ENCODE peak calls at places on chromosomes 1 and 21, in nine cellular contexts. Z is GM23248, H is SK-N-SH, J is hepatocyte, P is GM23338, Q is OCI-LY7, G is PC-3, C is HCT116, T is MM.1S. U is an unnamed sample.

GRCh38 chr1:240803151-240803550 is 191.2 kb upstream of the GREM2 start:
- DNase-seq in Z (peak; percentile 82), G (peak; percentile 96), C (no peak), P (no peak), J (no peak), T (no peak), Q (no peak), H (no peak), U (no peak)

GRCh38 chr1:174051956-174052355 is 29.8 kb upstream of the RC3H1 start:
- DNase-seq in H (no peak), J (no peak), P (no peak), C (no peak), Q (no peak), T (no peak), G (no peak), Z (peak; percentile 73), U (peak; percentile 28)

GRCh38 chr21:46057710-46058241 is 40.1 kb upstream of the COL6A2 start:
- DNase-seq in P (no peak), G (no peak), Q (no peak), Z (no peak), J (no peak), H (no peak), C (no peak), T (no peak), U (no peak)

GRCh38 chr21:36706951-36707762 is 8.2 kb downstream of the SIM2 start:
- DNase-seq in C (no peak), T (no peak), H (peak; percentile 57), Q (no peak), J (no peak), Z (peak; percentile 29), P (peak; percentile 64), G (no peak), U (peak; percentile 77)

GRCh38 chr1:70431874-70432273 is 20.8 kb downstream of the CTH start:
- DNase-seq in J (no peak), G (no peak), C (no peak), Z (no peak), P (no peak), T (no peak), Q (no peak), H (no peak), U (no peak)

GRCh38 chr1:156836041-156836654 is 19.5 kb upstream of the SH2D2A start:
- DNase-seq in C (no peak), H (no peak), P (no peak), G (no peak), T (no peak), Z (no peak), Q (no peak), J (no peak), U (no peak)

GRCh38 chr1:8241417-8242014 is 76.4 kb upstream of the SLC45A1 start:
- DNase-seq in G (peak; percentile 16), Q (no peak), J (peak; percentile 46), T (no peak), H (no peak), C (no peak), Z (no peak), P (no peak), U (no peak)

GRCh38 chr21:31190516-31190915 is 152.2 kb upstream of the KRTAP19-8 start:
- DNase-seq in Z (no peak), J (no peak), G (no peak), P (no peak), Q (no peak), T (no peak), C (no peak), H (no peak), U (no peak)

GRCh38 chr1:7261490-7261889 is 476.2 kb downstream of the CAMTA1 start:
- DNase-seq in C (no peak), T (no peak), P (peak; percentile 42), G (no peak), H (no peak), Q (no peak), J (no peak), Z (no peak), U (peak; percentile 42)

GRCh38 chr1:103461171-103462105 is 64.1 kb upstream of the RNPC3 start:
- DNase-seq in H (peak; percentile 21), P (peak; percentile 40), Z (peak; percentile 48), G (peak; percentile 41), Q (peak; percentile 25), J (no peak), T (peak; percentile 15), C (peak; percentile 4), U (peak; percentile 10)

GRCh38 chr1:47992720-47993119 is 4.5 kb downstream of the TRABD2B start:
- DNase-seq in P (no peak), J (no peak), Q (no peak), T (no peak), H (no peak), G (no peak), C (no peak), Z (peak; percentile 56), U (peak; percentile 34)

DNA sequence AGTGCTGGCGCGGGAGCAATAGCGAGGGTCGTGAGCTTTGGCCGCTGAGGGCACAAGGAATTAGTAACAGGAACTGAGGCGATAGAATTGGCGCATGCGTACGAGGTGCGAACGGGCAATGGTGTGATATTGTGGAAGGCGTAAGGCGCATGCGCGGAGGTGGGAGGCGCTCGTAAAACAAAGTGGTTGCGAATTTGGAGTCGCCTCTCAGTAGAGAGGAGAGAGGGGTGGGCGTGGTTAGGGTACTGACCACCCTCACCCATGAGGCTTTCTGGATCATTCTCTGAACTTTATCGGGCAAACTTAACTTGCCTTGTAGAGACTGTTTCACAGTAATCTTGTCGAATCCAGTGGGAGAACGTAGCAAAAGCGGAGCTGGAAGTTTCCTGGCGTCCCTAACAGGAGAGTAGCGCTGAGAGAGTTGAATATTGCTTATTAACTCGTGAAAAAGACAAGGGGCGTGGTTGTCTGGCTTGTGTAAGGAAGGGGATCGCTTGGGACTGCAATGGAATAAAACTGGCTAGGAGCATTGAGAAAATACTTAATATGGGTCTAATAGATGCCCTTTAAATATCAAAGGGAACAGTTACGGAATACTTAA is 427 bp downstream of the CKS1B start:
- DNase-seq in G (peak; percentile 98), P (peak; percentile 99), T (peak; percentile 99), J (peak; percentile 98), C (peak; percentile 95), Z (peak; percentile 97), H (peak; percentile 77), Q (peak; percentile 98), U (peak; percentile 99)
- TF ChIP-seq EZH2phosphoT487 in G (no peak), P (no peak), T (no peak), J (no peak), C (no peak), Z (no peak), H (no peak), Q (no peak), U (no peak)

DNA sequence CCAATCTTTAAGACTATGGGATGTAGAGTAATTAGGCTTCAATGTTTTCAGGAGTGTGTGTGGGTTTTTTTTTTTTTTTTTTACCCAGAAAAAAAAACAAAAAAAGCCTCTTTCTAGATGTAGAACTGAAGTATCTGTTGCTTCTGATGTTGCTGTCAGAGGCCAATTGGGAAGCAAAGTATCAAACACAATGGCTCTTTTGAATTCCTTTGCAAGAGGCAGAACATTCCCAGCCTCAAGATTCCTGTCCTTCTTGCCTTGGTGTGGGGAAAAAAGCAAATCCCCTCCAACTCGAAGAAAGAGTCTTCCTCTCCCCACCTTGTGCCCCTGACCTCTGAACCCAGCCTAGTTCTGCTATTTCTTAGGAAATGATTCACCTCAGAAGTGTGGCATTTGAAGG is 55.4 kb upstream of the LMO4 start:
- DNase-seq in Z (no peak), H (no peak), G (no peak), Q (no peak), P (peak; percentile 38), C (no peak), T (no peak), J (no peak), U (peak; percentile 50)
- TF ChIP-seq EZH2phosphoT487 in Z (no peak), H (no peak), G (no peak), Q (no peak), P (no peak), C (no peak), T (no peak), J (no peak), U (no peak)

GRCh38 chr1:169160845-169161511 is 54.5 kb downstream of the ATP1B1 start:
- DNase-seq in Q (no peak), Z (peak; percentile 33), C (no peak), G (peak; percentile 74), J (no peak), H (no peak), P (no peak), T (no peak), U (no peak)

GRCh38 chr1:169161512-169162194 is 55.2 kb downstream of the ATP1B1 start:
- DNase-seq in Z (no peak), G (peak; percentile 58), C (peak; percentile 19), P (no peak), J (no peak), Q (no peak), H (no peak), T (no peak), U (no peak)

DNA sequence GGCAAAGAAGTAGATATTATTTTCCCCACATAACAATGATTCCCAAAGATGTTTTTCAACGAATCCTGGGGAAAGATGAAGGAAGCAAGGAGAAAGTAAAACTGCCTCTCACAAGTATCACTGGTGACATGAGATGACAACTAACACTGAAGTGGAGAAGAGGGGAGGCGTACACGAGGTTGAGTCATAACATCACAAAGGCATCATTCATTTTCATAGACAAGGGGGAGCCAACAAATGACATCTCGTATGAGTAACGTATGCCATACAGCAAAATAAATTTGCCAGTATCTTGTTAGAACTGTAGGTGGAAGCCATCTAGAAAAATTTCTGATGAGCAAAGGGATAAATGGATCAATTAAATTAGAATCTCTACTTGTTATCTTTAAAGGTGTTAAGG is 56.6 kb downstream of the ATP1B1 start:
- DNase-seq in P (no peak), T (no peak), H (no peak), Q (no peak), Z (no peak), G (peak; percentile 92), C (peak; percentile 77), J (no peak), U (no peak)
- TF ChIP-seq EZH2phosphoT487 in P (no peak), T (no peak), H (no peak), Q (no peak), Z (no peak), G (no peak), C (no peak), J (no peak), U (no peak)

GRCh38 chr1:2630498-2631135 is 2.2 kb downstream of the MMEL1 start:
- DNase-seq in G (no peak), P (no peak), C (no peak), Q (no peak), T (no peak), H (no peak), Z (no peak), J (no peak), U (no peak)

GRCh38 chr1:2629627-2630497 is 3.0 kb downstream of the MMEL1 start:
- DNase-seq in P (no peak), T (no peak), C (no peak), Z (no peak), Q (no peak), J (no peak), H (no peak), G (no peak), U (no peak)

GRCh38 chr1:2628933-2629626 is 3.7 kb downstream of the MMEL1 start:
- DNase-seq in J (peak; percentile 19), C (no peak), Z (no peak), G (no peak), P (peak; percentile 71), T (no peak), H (peak; percentile 42), Q (no peak), U (peak; percentile 58)

GRCh38 chr1:2627746-2628145 is 5.1 kb downstream of the MMEL1 start:
- DNase-seq in P (no peak), C (no peak), H (no peak), T (no peak), Z (no peak), Q (no peak), G (no peak), J (no peak), U (no peak)

GRCh38 chr1:2628191-2628932 is 4.5 kb downstream of the MMEL1 start:
- DNase-seq in G (no peak), Q (no peak), C (no peak), T (no peak), J (no peak), H (peak; percentile 33), P (peak; percentile 32), Z (no peak), U (peak; percentile 39)
- TF ChIP-seq EZH2phosphoT487 in G (no peak), Q (no peak), C (no peak), T (no peak), J (peak; percentile 34), H (no peak), P (no peak), Z (no peak), U (peak; percentile 70)

U was measured in neural progenitor cell.